ENCODE peak calls at places on chromosomes 16 and 17, in seven cellular contexts. V is vagina, L is SJSA1, R is IMR-90, K is iPS DF 6.9, Q is heart right ventricle, B is GM23338. D is an unnamed sample.

GRCh38 chr16:67847064-67847861 is at the start of gene CENPT:
- DNase-seq in Q (no peak), B (peak; percentile 62), V (no peak), L (peak; percentile 73), K (no peak), R (peak; percentile 64), D (peak; percentile 24)

GRCh38 chr16:84183911-84184310 is 2.9 kb downstream of the TAF1C start:
- DNase-seq in V (no peak), R (no peak), K (no peak), B (no peak), L (no peak), Q (no peak), D (peak; percentile 65)

GRCh38 chr17:6592193-6592592 is 35.8 kb upstream of the PITPNM3 start:
- DNase-seq in L (no peak), B (no peak), Q (no peak), K (no peak), V (no peak), R (peak; percentile 55), D (no peak)

GRCh38 chr17:16442141-16442540 is 26.8 kb downstream of the TRPV2 start:
- DNase-seq in R (no peak), K (no peak), V (no peak), Q (no peak), B (peak; percentile 42), L (no peak), D (no peak)

GRCh38 chr17:19705771-19706770 is 10.3 kb downstream of the SLC47A2 start:
- DNase-seq in L (no peak), R (no peak), Q (no peak), K (no peak), V (no peak), B (no peak), D (no peak)

GRCh38 chr17:44417553-44417952 is 28.1 kb upstream of the ITGA2B start:
- DNase-seq in Q (no peak), K (no peak), L (no peak), R (peak; percentile 97), V (no peak), B (no peak), D (no peak)

GRCh38 chr17:77085916-77086432 is 54.8 kb upstream of the SEC14L1 start:
- DNase-seq in V (no peak), B (no peak), R (no peak), Q (no peak), K (no peak), L (no peak), D (peak; percentile 75)

GRCh38 chr17:40076595-40076994 is 13.8 kb downstream of the THRA start:
- DNase-seq in V (no peak), R (no peak), L (no peak), K (no peak), B (no peak), Q (no peak), D (no peak)

GRCh38 chr16:75237398-75238131 is 13.9 kb downstream of the BCAR1 start:
- DNase-seq in R (no peak), K (no peak), B (no peak), Q (no peak), L (no peak), V (no peak), D (no peak)

GRCh38 chr16:75238853-75239371 is 12.5 kb downstream of the BCAR1 start:
- DNase-seq in L (no peak), V (no peak), R (no peak), B (no peak), Q (no peak), K (no peak), D (peak; percentile 54)

GRCh38 chr16:75238132-75238852 is 13.1 kb downstream of the BCAR1 start:
- DNase-seq in R (peak; percentile 91), K (no peak), L (no peak), V (no peak), Q (peak; percentile 79), B (no peak), D (peak; percentile 49)

GRCh38 chr16:75241412-75241811 is 10.0 kb downstream of the BCAR1 start:
- DNase-seq in K (no peak), L (no peak), R (no peak), Q (no peak), B (no peak), V (no peak), D (no peak)

DNA sequence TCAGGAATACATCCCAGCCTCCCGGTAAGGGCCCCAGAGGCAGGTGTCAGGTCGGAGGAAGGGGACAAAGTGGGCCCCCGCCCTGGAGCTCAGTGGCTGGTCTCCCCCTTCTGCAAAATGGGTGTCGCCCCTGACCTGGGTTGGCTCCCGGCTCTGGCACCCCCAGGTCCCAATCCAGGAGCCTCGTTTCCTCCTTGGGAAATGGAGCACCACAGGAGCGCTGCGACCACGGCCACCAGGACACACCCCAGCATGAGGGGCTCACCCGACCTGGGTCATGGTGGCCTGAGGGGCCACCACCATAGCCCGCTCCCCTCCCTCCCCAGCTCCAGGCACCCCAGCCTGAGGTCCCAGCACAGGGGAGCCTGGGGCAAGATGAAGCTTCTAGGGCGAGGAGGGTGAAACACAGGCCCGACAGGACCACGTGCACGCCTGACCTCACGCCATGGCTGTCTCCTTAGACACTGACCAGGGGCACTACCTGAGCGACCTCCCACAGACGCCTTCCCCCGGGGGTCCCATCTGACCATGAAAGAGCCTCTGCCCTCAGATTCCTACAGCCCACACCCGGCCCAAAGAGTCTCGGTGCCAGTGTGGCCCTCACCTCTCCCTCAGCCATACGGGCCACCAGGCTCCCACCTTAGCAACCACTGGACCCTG is 11.8 kb downstream of the BCAR1 start:
- DNase-seq in V (no peak), Q (no peak), L (no peak), K (no peak), B (no peak), R (no peak), D (no peak)
- H3K4me1 ChIP-seq in V (peaks cover 57% of the 10 kb centered on the region), Q (peaks cover 60% of the 10 kb centered on the region), L (peaks cover 44% of the 10 kb centered on the region), K (peaks cover 1% of the 10 kb centered on the region), B (peaks cover 3% of the 10 kb centered on the region), R (peaks cover 38% of the 10 kb centered on the region), D (peaks cover 12% of the 10 kb centered on the region)

GRCh38 chr17:29036584-29036983 is 6.4 kb upstream of the PIPOX start:
- DNase-seq in B (no peak), V (no peak), Q (no peak), K (no peak), R (no peak), L (no peak), D (no peak)

GRCh38 chr17:29034510-29034909 is 8.4 kb upstream of the PIPOX start:
- DNase-seq in R (no peak), B (no peak), L (no peak), K (no peak), Q (no peak), V (no peak), D (no peak)

GRCh38 chr17:29027521-29027920 is 15.4 kb upstream of the PIPOX start:
- DNase-seq in B (no peak), Q (no peak), K (no peak), L (no peak), R (no peak), V (no peak), D (no peak)

GRCh38 chr17:29032798-29033197 is 10.1 kb upstream of the PIPOX start:
- DNase-seq in R (no peak), L (no peak), K (no peak), B (peak; percentile 81), V (no peak), Q (no peak), D (no peak)

GRCh38 chr17:29032067-29032551 is 10.8 kb upstream of the PIPOX start:
- DNase-seq in K (no peak), B (peak; percentile 77), Q (no peak), L (no peak), R (no peak), V (no peak), D (no peak)
- H3K27me3 ChIP-seq in K (no peaks in the 10 kb centered on the region), B (no peaks in the 10 kb centered on the region), Q (peaks cover 53% of the 10 kb centered on the region), L (peaks cover 25% of the 10 kb centered on the region), R (peaks cover 67% of the 10 kb centered on the region), V (no peaks in the 10 kb centered on the region), D (no peaks in the 10 kb centered on the region)

GRCh38 chr16:51343411-51343810 is 192.3 kb upstream of the SALL1 start:
- DNase-seq in L (no peak), Q (no peak), B (no peak), R (peak; percentile 52), K (no peak), V (no peak), D (no peak)
- H3K4me1 ChIP-seq in L (no peaks in the 10 kb centered on the region), Q (no peaks in the 10 kb centered on the region), B (no peaks in the 10 kb centered on the region), R (no peaks in the 10 kb centered on the region), K (no peaks in the 10 kb centered on the region), V (no peaks in the 10 kb centered on the region), D (no peaks in the 10 kb centered on the region)

GRCh38 chr17:79793924-79794304 is 3.0 kb downstream of the CBX8 start:
- DNase-seq in B (peak; percentile 85), R (no peak), L (peak; percentile 92), V (no peak), Q (no peak), K (no peak), D (peak; percentile 71)
- H3K27me3 ChIP-seq in B (peaks cover 92% of the 10 kb centered on the region), R (peaks cover 41% of the 10 kb centered on the region), L (peaks cover 12% of the 10 kb centered on the region), V (peaks cover 35% of the 10 kb centered on the region), Q (peaks cover 69% of the 10 kb centered on the region), K (peaks cover 73% of the 10 kb centered on the region), D (peaks cover 20% of the 10 kb centered on the region)

GRCh38 chr16:56199164-56199563 is 7.9 kb downstream of the GNAO1 start:
- DNase-seq in B (no peak), R (no peak), V (no peak), Q (no peak), L (no peak), K (no peak), D (no peak)

GRCh38 chr16:56196381-56196780 is 5.1 kb downstream of the GNAO1 start:
- DNase-seq in L (no peak), V (no peak), B (no peak), R (no peak), Q (no peak), K (no peak), D (no peak)

GRCh38 chr16:56198044-56198754 is 6.9 kb downstream of the GNAO1 start:
- DNase-seq in B (no peak), K (no peak), L (no peak), Q (no peak), V (no peak), R (no peak), D (no peak)

GRCh38 chr16:56198755-56199114 is 7.4 kb downstream of the GNAO1 start:
- DNase-seq in Q (no peak), V (no peak), R (no peak), L (no peak), K (no peak), B (no peak), D (no peak)

GRCh38 chr16:56197227-56197992 is 6.1 kb downstream of the GNAO1 start:
- DNase-seq in K (no peak), R (no peak), L (no peak), B (peak; percentile 48), Q (no peak), V (no peak), D (no peak)
- H3K4me1 ChIP-seq in K (peaks cover 11% of the 10 kb centered on the region), R (no peaks in the 10 kb centered on the region), L (peaks cover 13% of the 10 kb centered on the region), B (peaks cover 66% of the 10 kb centered on the region), Q (peaks cover 19% of the 10 kb centered on the region), V (peaks cover 28% of the 10 kb centered on the region), D (peaks cover 29% of the 10 kb centered on the region)

GRCh38 chr17:81027591-81028505 is 7.1 kb upstream of the BAIAP2 start:
- DNase-seq in B (no peak), Q (no peak), L (no peak), V (no peak), R (no peak), K (no peak), D (peak; percentile 11)

GRCh38 chr17:81031571-81032550 is 3.1 kb upstream of the BAIAP2 start:
- DNase-seq in K (no peak), L (no peak), V (no peak), R (no peak), B (no peak), Q (no peak), D (no peak)

GRCh38 chr17:81030726-81031570 is 4.0 kb upstream of the BAIAP2 start:
- DNase-seq in K (no peak), R (no peak), B (no peak), V (no peak), L (no peak), Q (no peak), D (peak; percentile 43)

GRCh38 chr17:81028506-81028858 is 6.5 kb upstream of the BAIAP2 start:
- DNase-seq in R (no peak), L (no peak), B (no peak), V (no peak), Q (no peak), K (no peak), D (no peak)

GRCh38 chr17:81029859-81030258 is 5.1 kb upstream of the BAIAP2 start:
- DNase-seq in K (no peak), Q (no peak), V (no peak), L (no peak), R (no peak), B (no peak), D (no peak)
- H3K27me3 ChIP-seq in K (no peaks in the 10 kb centered on the region), Q (peaks cover 20% of the 10 kb centered on the region), V (peaks cover 4% of the 10 kb centered on the region), L (peaks cover 3% of the 10 kb centered on the region), R (peaks cover 32% of the 10 kb centered on the region), B (no peaks in the 10 kb centered on the region), D (no peaks in the 10 kb centered on the region)